ENCODE peak calls at places on chromosomes 13 and 19, in ten cellular contexts. Y is dorsolateral prefrontal cortex; R is smooth muscle cell of the brain vasculature; U is PC-3; B is uterus; F is adipocyte; A is stimulated activated CD4-positive, alpha-beta T cell treated with anti-CD3 and anti-CD28 coated beads, Interleukin-1b, Interleukin-23, amount 100 ng/mL, for 24 hours; T is GM04503; E is amygdala; L is transverse colon. G is an unnamed sample.

GRCh38 chr19:56091066-56091490 is 30.0 kb downstream of the ZNF787 start:
- DNase-seq in Y (no peak), L (no peak), T (no peak), A (no peak), U (peak; percentile 19), R (no peak), B (no peak), E (peak; percentile 25), F (peak; percentile 54), G (no peak)

GRCh38 chr13:89748716-89749115 is 1598.8 kb upstream of the MIR17HG start:
- DNase-seq in B (no peak), E (no peak), A (no peak), F (no peak), Y (no peak), U (no peak), T (no peak), L (no peak), R (no peak), G (no peak)

GRCh38 chr19:33868821-33869412 is 72.2 kb downstream of the KCTD15 start:
- DNase-seq in U (no peak), B (peak; percentile 18), A (no peak), Y (no peak), L (peak; percentile 14), E (peak; percentile 11), F (peak; percentile 64), R (no peak), T (no peak), G (no peak)

GRCh38 chr13:105153626-105154025 is 1381.8 kb downstream of the EFNB2 start:
- DNase-seq in F (peak; percentile 81), U (no peak), T (no peak), Y (no peak), E (no peak), R (no peak), B (no peak), L (no peak), A (no peak), G (no peak)

GRCh38 chr13:19927117-19927734 is 31.3 kb upstream of the ZMYM2 start:
- DNase-seq in L (no peak), U (peak; percentile 71), T (no peak), A (no peak), E (no peak), Y (no peak), B (no peak), F (peak; percentile 48), R (no peak), G (no peak)

GRCh38 chr19:18117692-18118378 is 20.3 kb downstream of the MAST3 start:
- DNase-seq in U (peak; percentile 82), F (peak; percentile 94), L (peak; percentile 95), A (peak; percentile 89), R (peak; percentile 35), B (peak; percentile 84), Y (peak; percentile 68), T (no peak), E (peak; percentile 88), G (no peak)

GRCh38 chr13:43003010-43003409 is 11.0 kb upstream of the EPSTI1 start:
- DNase-seq in Y (no peak), R (no peak), L (no peak), A (no peak), U (no peak), F (no peak), B (no peak), T (no peak), E (no peak), G (no peak)

GRCh38 chr13:34340534-34340933 is 522.6 kb downstream of the RFC3 start:
- DNase-seq in Y (no peak), E (no peak), U (peak; percentile 85), F (no peak), T (no peak), A (no peak), R (no peak), B (no peak), L (no peak), G (no peak)

GRCh38 chr13:34748078-34748477 is 194.0 kb upstream of the NBEA start:
- DNase-seq in U (no peak), A (no peak), Y (no peak), R (no peak), T (no peak), B (peak; percentile 64), L (peak; percentile 13), E (peak; percentile 23), F (no peak), G (no peak)

GRCh38 chr19:57887195-57887941 is 1.5 kb downstream of the ZNF814 start:
- DNase-seq in Y (no peak), F (peak; percentile 5), T (no peak), A (no peak), B (no peak), R (no peak), L (peak; percentile 12), E (no peak), U (no peak), G (no peak)

GRCh38 chr13:53200498-53201453 is 172.2 kb downstream of the OLFM4 start:
- DNase-seq in B (no peak), E (no peak), Y (no peak), T (no peak), L (peak; percentile 28), A (no peak), R (no peak), F (peak; percentile 4), U (no peak), G (no peak)

GRCh38 chr13:23707674-23708073 is 137.5 kb downstream of the TNFRSF19 start:
- DNase-seq in F (peak; percentile 42), U (peak; percentile 57), Y (no peak), T (no peak), R (no peak), E (no peak), L (no peak), B (no peak), A (no peak), G (no peak)

GRCh38 chr13:114022876-114023275 is 49.0 kb upstream of the C13orf46 start:
- DNase-seq in F (peak; percentile 19), Y (no peak), L (no peak), U (no peak), E (no peak), B (no peak), A (no peak), R (no peak), T (no peak), G (no peak)

GRCh38 chr19:872266-872951 is 12.9 kb downstream of the CFD start:
- DNase-seq in U (peak; percentile 45), T (peak; percentile 52), F (peak; percentile 60), E (no peak), R (no peak), A (peak; percentile 59), B (peak; percentile 52), L (peak; percentile 92), Y (no peak), G (no peak)

GRCh38 chr19:10104665-10105221 is 1.4 kb upstream of the PPAN start:
- DNase-seq in R (no peak), A (no peak), L (peak; percentile 58), E (no peak), U (no peak), Y (no peak), F (no peak), T (no peak), B (no peak), G (no peak)

GRCh38 chr13:53198017-53198416 is 169.4 kb downstream of the OLFM4 start:
- DNase-seq in E (no peak), B (no peak), L (no peak), Y (no peak), U (no peak), F (no peak), R (no peak), A (no peak), T (no peak), G (no peak)

GRCh38 chr19:3250675-3251074 is 26.2 kb downstream of the CELF5 start:
- DNase-seq in U (peak; percentile 38), B (no peak), Y (no peak), R (no peak), E (no peak), T (no peak), F (peak; percentile 28), L (peak; percentile 21), A (peak; percentile 25), G (no peak)

GRCh38 chr13:22077764-22078163 is 406.9 kb downstream of the FGF9 start:
- DNase-seq in A (no peak), U (no peak), E (no peak), L (no peak), Y (no peak), F (no peak), T (no peak), B (no peak), R (no peak), G (no peak)

GRCh38 chr13:111484129-111484925 is 163.9 kb downstream of the TEX29 start:
- DNase-seq in Y (no peak), U (no peak), F (no peak), L (no peak), T (no peak), E (no peak), R (no peak), A (no peak), B (no peak), G (no peak)

GRCh38 chr19:18280247-18281081 is 958 bp downstream of the JUND start:
- DNase-seq in F (peak; percentile 76), B (peak; percentile 76), T (no peak), R (no peak), E (peak; percentile 78), L (peak; percentile 87), A (peak; percentile 60), Y (peak; percentile 63), U (peak; percentile 72), G (peak; percentile 87)

GRCh38 chr13:29081697-29082440 is 261.7 kb downstream of the MTUS2 start:
- DNase-seq in Y (no peak), B (no peak), A (no peak), T (no peak), F (no peak), L (no peak), E (no peak), U (no peak), R (no peak), G (no peak)

GRCh38 chr13:79988573-79988972 is 352.4 kb downstream of the SPRY2 start:
- DNase-seq in U (peak; percentile 69), L (peak; percentile 51), A (no peak), F (peak; percentile 64), E (no peak), B (no peak), Y (no peak), R (no peak), T (peak; percentile 86), G (no peak)

GRCh38 chr19:33226550-33227241 is 1.0 kb upstream of the SLC7A10 start:
- DNase-seq in L (peak; percentile 29), Y (no peak), F (no peak), R (no peak), U (no peak), A (no peak), E (no peak), T (no peak), B (no peak), G (no peak)

GRCh38 chr19:4077800-4078683 is 11.3 kb upstream of the ZBTB7A start:
- DNase-seq in T (no peak), F (peak; percentile 59), B (peak; percentile 74), Y (no peak), L (peak; percentile 86), E (no peak), R (no peak), U (peak; percentile 20), A (no peak), G (no peak)

GRCh38 chr13:107866666-107867623 is 348.4 kb downstream of the LIG4 start:
- DNase-seq in E (peak; percentile 42), L (no peak), A (no peak), Y (no peak), U (peak; percentile 46), T (no peak), B (no peak), F (peak; percentile 87), R (no peak), G (no peak)

GRCh38 chr13:114110091-114110829 is 22.2 kb downstream of the RASA3 start:
- DNase-seq in Y (no peak), E (no peak), A (peak; percentile 46), B (peak; percentile 27), L (peak; percentile 68), T (no peak), R (no peak), U (no peak), F (no peak), G (no peak)

GRCh38 chr13:42274386-42275097 is 2.6 kb downstream of the AKAP11 start:
- DNase-seq in L (no peak), T (no peak), U (no peak), A (no peak), B (no peak), E (no peak), R (no peak), Y (no peak), F (no peak), G (no peak)

GRCh38 chr19:31185261-31185660 is 164.0 kb downstream of the TSHZ3 start:
- DNase-seq in A (no peak), L (no peak), F (no peak), B (no peak), U (no peak), T (no peak), E (no peak), Y (no peak), R (no peak), G (no peak)

G was measured in coronary artery.